ENCODE peak calls at places on chromosomes 4 and X, in seven cellular contexts. S, N, A, G, I, X and C are unnamed samples.

GRCh38 chr4:2797545-2798305 is 4.8 kb downstream of the SH3BP2 start:
- DNase-seq in S (no peak), N (no peak), A (no peak), G (no peak), I (peak; percentile 79), X (no peak), C (no peak)

GRCh38 chrX:123959281-123960063 is 2.0 kb upstream of the STAG2 start:
- DNase-seq in S (peak; percentile 43), N (no peak), A (peak; percentile 61), G (peak; percentile 27), I (peak; percentile 36), X (peak; percentile 31), C (peak; percentile 15)

GRCh38 chr4:110636231-110636676 is 13.4 kb upstream of the PITX2 start:
- DNase-seq in S (no peak), N (no peak), A (no peak), G (no peak), I (no peak), X (no peak), C (no peak)

GRCh38 chrX:47264507-47265173 is 31.8 kb downstream of the USP11 start:
- DNase-seq in S (peak; percentile 43), N (no peak), A (peak; percentile 63), G (no peak), I (no peak), X (no peak), C (no peak)

GRCh38 chr4:4260185-4260751 is 12.2 kb upstream of the TMEM128 start:
- DNase-seq in S (peak; percentile 74), N (peak; percentile 86), A (peak; percentile 79), G (no peak), I (peak; percentile 59), X (peak; percentile 87), C (peak; percentile 79)

GRCh38 chr4:76758290-76758882 is 139.6 kb downstream of the SOWAHB start:
- DNase-seq in S (peak; percentile 70), N (peak; percentile 52), A (peak; percentile 86), G (peak; percentile 65), I (peak; percentile 71), X (peak; percentile 14), C (peak; percentile 34)

GRCh38 chrX:1134976-1135375 is 77.5 kb downstream of the CRLF2 start:
- DNase-seq in S (no peak), N (no peak), A (no peak), G (no peak), I (no peak), X (no peak), C (no peak)

GRCh38 chr4:126890994-126891393 is 741.8 kb upstream of the INTU start:
- DNase-seq in S (no peak), N (no peak), A (peak; percentile 30), G (peak; percentile 7), I (no peak), X (no peak), C (no peak)

GRCh38 chrX:54808109-54808604 is 612 bp downstream of the MAGED2 start:
- DNase-seq in S (no peak), N (peak; percentile 65), A (peak; percentile 53), G (peak; percentile 86), I (peak; percentile 76), X (no peak), C (peak; percentile 10)

GRCh38 chrX:41688835-41689234 is at the start of gene GPR34:
- DNase-seq in S (no peak), N (no peak), A (no peak), G (no peak), I (no peak), X (no peak), C (no peak)

GRCh38 chr4:8176547-8177399 is 18.2 kb upstream of the ABLIM2 start:
- DNase-seq in S (peak; percentile 59), N (peak; percentile 75), A (peak; percentile 75), G (peak; percentile 81), I (peak; percentile 89), X (peak; percentile 71), C (peak; percentile 53)

GRCh38 chrX:52923781-52924241 is 26.7 kb downstream of the FAM156B start:
- DNase-seq in S (peak; percentile 61), N (peak; percentile 90), A (peak; percentile 61), G (peak; percentile 39), I (no peak), X (peak; percentile 70), C (peak; percentile 79)

GRCh38 chr4:87423313-87424031 is 1.1 kb downstream of the NUDT9 start:
- DNase-seq in S (no peak), N (peak; percentile 66), A (peak; percentile 30), G (no peak), I (peak; percentile 56), X (peak; percentile 33), C (peak; percentile 38)

GRCh38 chrX:76109654-76110053 is 63.2 kb upstream of the PBDC1 start:
- DNase-seq in S (no peak), N (no peak), A (no peak), G (no peak), I (peak; percentile 0), X (no peak), C (no peak)

GRCh38 chr4:186829740-186830449 is 106.2 kb upstream of the FAT1 start:
- DNase-seq in S (peak; percentile 35), N (no peak), A (no peak), G (peak; percentile 47), I (no peak), X (no peak), C (peak; percentile 97)

GRCh38 chr4:80017125-80017854 is 55.7 kb downstream of the ANTXR2 start:
- DNase-seq in S (peak; percentile 91), N (no peak), A (peak; percentile 83), G (no peak), I (no peak), X (no peak), C (peak; percentile 80)

GRCh38 chrX:110588853-110589252 is 206.8 kb downstream of the CHRDL1 start:
- DNase-seq in S (no peak), N (no peak), A (no peak), G (peak; percentile 23), I (no peak), X (no peak), C (no peak)

GRCh38 chr4:48470570-48470969 is 12.6 kb upstream of the SLC10A4 start:
- DNase-seq in S (no peak), N (no peak), A (peak; percentile 33), G (no peak), I (no peak), X (no peak), C (no peak)

GRCh38 chr4:147104768-147105167 is 159.1 kb upstream of the TTC29 start:
- DNase-seq in S (no peak), N (no peak), A (no peak), G (no peak), I (no peak), X (no peak), C (no peak)

GRCh38 chr4:152956650-152957436 is 20.7 kb downstream of the FHDC1 start:
- DNase-seq in S (no peak), N (no peak), A (no peak), G (peak; percentile 71), I (no peak), X (no peak), C (no peak)

GRCh38 chr4:68498413-68499007 is 51.2 kb downstream of the TMPRSS11E start:
- DNase-seq in S (peak; percentile 84), N (peak; percentile 85), A (peak; percentile 72), G (peak; percentile 84), I (peak; percentile 33), X (peak; percentile 66), C (peak; percentile 80)

GRCh38 chr4:55865228-55865806 is 11.9 kb downstream of the EXOC1 start:
- DNase-seq in S (peak; percentile 52), N (no peak), A (peak; percentile 84), G (no peak), I (no peak), X (no peak), C (no peak)
- H3K9me2 ChIP-seq in S (no peaks in the 10 kb centered on the region), N (no peaks in the 10 kb centered on the region), A (no peaks in the 10 kb centered on the region), G (no peaks in the 10 kb centered on the region), I (no peaks in the 10 kb centered on the region), X (no peaks in the 10 kb centered on the region), C (no peaks in the 10 kb centered on the region)

DNA sequence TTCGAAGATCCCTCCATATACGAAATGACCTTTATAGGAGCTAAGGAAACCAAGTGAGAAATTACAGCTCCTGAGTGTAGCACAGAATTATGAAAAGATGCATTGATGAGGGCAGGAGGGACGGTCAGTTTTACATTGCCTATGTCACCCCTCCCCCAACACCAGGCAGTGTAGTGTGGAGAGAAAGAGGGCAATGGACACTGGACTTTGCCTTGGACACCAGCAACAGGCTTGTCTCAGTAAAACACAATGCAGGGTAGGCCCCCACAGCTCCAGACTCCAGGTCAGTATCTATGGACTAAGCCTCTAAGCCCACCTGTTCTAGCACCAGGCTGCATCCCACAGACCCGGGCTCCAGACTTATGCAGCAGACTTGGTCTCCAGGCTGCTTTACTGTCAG is 16.5 kb downstream of the APOOL start:
- DNase-seq in S (no peak), N (no peak), A (no peak), G (no peak), I (no peak), X (no peak), C (no peak)
- H3K9me3 ChIP-seq in S (peaks cover 4% of the 10 kb centered on the region), N (peaks cover 29% of the 10 kb centered on the region), A (no peaks in the 10 kb centered on the region), G (no peaks in the 10 kb centered on the region), I (no peaks in the 10 kb centered on the region), X (no peaks in the 10 kb centered on the region), C (no peaks in the 10 kb centered on the region)

GRCh38 chr4:30725562-30725961 is 5.4 kb downstream of the PCDH7 start:
- DNase-seq in S (no peak), N (no peak), A (no peak), G (no peak), I (no peak), X (no peak), C (no peak)
- H3K9me2 ChIP-seq in S (no peaks in the 10 kb centered on the region), N (no peaks in the 10 kb centered on the region), A (no peaks in the 10 kb centered on the region), G (no peaks in the 10 kb centered on the region), I (no peaks in the 10 kb centered on the region), X (no peaks in the 10 kb centered on the region), C (no peaks in the 10 kb centered on the region)

GRCh38 chr4:156578713-156579112 is 392.9 kb downstream of the PDGFC start:
- DNase-seq in S (peak; percentile 16), N (peak; percentile 12), A (no peak), G (no peak), I (no peak), X (no peak), C (no peak)

GRCh38 chr4:156578005-156578404 is 393.6 kb downstream of the PDGFC start:
- DNase-seq in S (no peak), N (peak; percentile 25), A (no peak), G (no peak), I (no peak), X (no peak), C (no peak)

GRCh38 chr4:156571146-156571545 is 400.5 kb downstream of the PDGFC start:
- DNase-seq in S (no peak), N (no peak), A (no peak), G (peak; percentile 13), I (no peak), X (no peak), C (no peak)

GRCh38 chr4:156576946-156577345 is 394.7 kb downstream of the PDGFC start:
- DNase-seq in S (no peak), N (no peak), A (no peak), G (no peak), I (no peak), X (no peak), C (no peak)

DNA sequence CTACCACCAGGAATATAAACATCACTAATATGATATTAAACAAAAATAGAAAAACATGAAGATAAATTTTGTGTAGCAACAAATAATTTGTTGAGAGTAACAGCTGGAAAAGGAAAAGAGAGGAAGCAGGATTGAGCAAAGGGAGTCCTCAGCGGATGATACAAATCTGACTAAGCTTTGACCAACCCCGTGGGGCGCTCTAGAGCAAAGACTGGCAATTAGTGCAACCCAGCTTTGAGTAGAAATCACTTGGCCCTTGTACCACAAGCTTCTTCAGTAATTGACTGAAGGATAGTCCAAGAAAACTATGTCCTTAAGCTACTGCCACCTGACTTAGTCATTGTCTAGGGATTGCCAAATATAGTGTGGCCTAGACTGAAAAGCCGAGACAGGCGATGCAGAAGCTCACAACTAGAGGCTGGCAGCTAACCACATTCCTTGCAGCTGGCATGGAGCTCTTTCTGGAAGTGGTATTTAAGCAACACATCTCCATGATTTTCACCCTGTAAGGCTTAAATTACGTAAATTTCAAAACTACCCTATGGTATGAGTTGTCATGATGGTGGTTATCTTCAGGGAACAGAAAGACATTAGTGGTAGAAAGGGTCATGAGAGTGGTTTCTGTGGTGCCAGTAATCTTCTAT is 396.0 kb downstream of the PDGFC start:
- DNase-seq in S (peak; percentile 32), N (peak; percentile 48), A (peak; percentile 38), G (no peak), I (no peak), X (no peak), C (no peak)
- H3K9me3 ChIP-seq in S (no peaks in the 10 kb centered on the region), N (no peaks in the 10 kb centered on the region), A (no peaks in the 10 kb centered on the region), G (no peaks in the 10 kb centered on the region), I (no peaks in the 10 kb centered on the region), X (no peaks in the 10 kb centered on the region), C (no peaks in the 10 kb centered on the region)